ENCODE peak calls at places on chromosomes 5 and 9, in eight cellular contexts. S is heart left ventricle; N is mesendoderm; K is Karpas-422; W is CD8-positive, alpha-beta T cell; D is CD8-positive, alpha-beta memory T cell; Z is small intestine; T is SK-N-SH. Y is an unnamed sample. For H3K4me1 and H3K36me3, the result is how much of the 10 kb centered on the place peaks cover.

GRCh38 chr5:111535879-111536549 is 23.7 kb upstream of the STARD4 start:
- DNase-seq in N (no peak), W (no peak), Z (no peak), K (no peak), S (no peak), T (peak), D (no peak), Y (no peak)

GRCh38 chr5:119033135-119033534 is 37.8 kb upstream of the DMXL1 start:
- DNase-seq in T (no peak), W (no peak), K (no peak), N (no peak), Z (no peak), S (no peak), D (no peak), Y (no peak)

GRCh38 chr9:34684145-34684544 is 6.9 kb downstream of the CCL19 start:
- DNase-seq in S (no peak), Z (no peak), D (no peak), N (no peak), W (no peak), T (no peak), K (no peak), Y (no peak)

GRCh38 chr5:140424135-140424534 is 22.5 kb downstream of the ANKHD1 start:
- DNase-seq in S (no peak), Z (no peak), T (no peak), N (no peak), D (no peak), K (no peak), W (no peak), Y (no peak)

GRCh38 chr5:107248065-107248695 is 422.6 kb downstream of the EFNA5 start:
- DNase-seq in S (peak), K (peak), N (peak), Z (peak), D (peak), T (peak), W (no peak), Y (peak)

GRCh38 chr5:12934722-12935121 is 1009.8 kb downstream of the DNAH5 start:
- DNase-seq in N (no peak), T (no peak), W (no peak), K (no peak), Z (no peak), S (no peak), D (no peak), Y (no peak)

GRCh38 chr9:97907051-97907450 is 15.2 kb downstream of the TRMO start:
- DNase-seq in T (no peak), K (peak), S (no peak), Z (no peak), N (no peak), D (no peak), W (no peak), Y (no peak)

GRCh38 chr9:91151014-91151740 is 210.5 kb downstream of the AUH start:
- DNase-seq in Z (peak), S (no peak), N (no peak), T (no peak), W (peak), D (no peak), K (no peak), Y (no peak)

GRCh38 chr5:151382576-151382975 is 35.2 kb upstream of the SLC36A2 start:
- DNase-seq in T (no peak), K (no peak), D (no peak), S (no peak), N (no peak), W (no peak), Z (no peak), Y (no peak)

GRCh38 chr9:129237195-129237611 is 59.1 kb upstream of the IER5L start:
- DNase-seq in W (peak), S (no peak), T (no peak), N (peak), K (no peak), Z (peak), D (no peak), Y (no peak)

GRCh38 chr9:72529531-72529930 is 8.1 kb downstream of the TMC1 start:
- DNase-seq in T (no peak), S (no peak), K (no peak), N (no peak), Z (no peak), D (no peak), W (no peak), Y (no peak)

GRCh38 chr5:124631874-124632550 is 114.4 kb downstream of the ZNF608 start:
- DNase-seq in N (peak), T (no peak), W (no peak), Z (no peak), D (no peak), S (no peak), K (no peak), Y (no peak)
- H3K4me1 ChIP-seq in N (under half), T (under half), W (under half), Z (under half), D (under half), S (under half), K (under half), Y (under half)

GRCh38 chr9:130454096-130454811 is 9.5 kb downstream of the ASS1 start:
- DNase-seq in Z (no peak), D (no peak), S (no peak), W (no peak), T (no peak), K (no peak), N (no peak), Y (no peak)
- H3K36me3 ChIP-seq in Z (under half), D (under half), S (under half), W (under half), T (under half), K (under half), N (under half), Y (under half)

GRCh38 chr9:133932633-133933032 is 59.5 kb downstream of the VAV2 start:
- DNase-seq in W (peak), N (no peak), D (no peak), S (no peak), K (no peak), T (no peak), Z (no peak), Y (peak)
- H3K4me1 ChIP-seq in W (under half), N (under half), D (under half), S (under half), K (under half), T (under half), Z (under half), Y (under half)

GRCh38 chr5:95526871-95527270 is 27.9 kb downstream of the SKIC3 start:
- DNase-seq in N (no peak), K (no peak), D (no peak), S (no peak), T (no peak), Z (no peak), W (no peak), Y (no peak)
- H3K36me3 ChIP-seq in N (under half), K (half or more), D (under half), S (half or more), T (half or more), Z (under half), W (under half), Y (half or more)

DNA sequence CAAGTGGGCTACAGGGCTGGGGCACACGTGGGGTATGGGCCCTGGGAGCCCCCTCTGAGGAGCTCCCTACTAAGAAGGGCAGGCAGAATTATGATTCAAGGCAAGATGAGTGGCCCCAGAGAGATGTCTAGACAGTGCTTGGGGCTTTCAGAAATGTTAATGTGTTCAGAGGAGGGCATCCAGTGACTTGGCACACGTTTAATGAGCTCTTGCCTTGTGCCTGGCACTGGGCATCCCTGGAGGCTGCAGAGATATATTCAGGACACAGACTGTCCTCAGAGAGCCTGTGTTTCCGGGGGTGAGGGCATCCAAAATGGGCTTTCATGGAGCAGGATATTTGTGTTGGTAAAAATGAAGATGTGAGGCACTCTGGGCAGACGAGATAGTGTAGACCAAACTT is 25.4 kb upstream of the DAB2IP start:
- DNase-seq in S (no peak), T (no peak), N (no peak), K (no peak), D (no peak), Z (no peak), W (no peak), Y (no peak)
- H3K4me1 ChIP-seq in S (under half), T (under half), N (under half), K (under half), D (under half), Z (under half), W (under half), Y (under half)

Y was measured in pancreas.